ENCODE peak calls at places on chromosomes 5 and 9, in seven cellular contexts. C is mammary epithelial cell; U is IMR-90; Y is neuronal stem cell; R is effector memory CD4-positive, alpha-beta T cell; B is astrocyte; E is cardiac muscle cell. M is an unnamed sample. For H3K27me3, the result is how much of the 10 kb centered on the place peaks cover.

GRCh38 chr5:177312649-177313181 is 1.0 kb upstream of the MXD3 start:
- DNase-seq in E (no peak), C (no peak), Y (no peak), B (no peak), R (no peak), U (no peak), M (peak)

GRCh38 chr9:133106511-133107244 is 14.4 kb downstream of the RALGDS start:
- DNase-seq in Y (no peak), U (no peak), B (no peak), R (no peak), E (no peak), C (no peak), M (no peak)

GRCh38 chr9:94865599-94866456 is 139.3 kb downstream of the AOPEP start:
- DNase-seq in C (no peak), B (peak), U (peak), Y (peak), R (no peak), E (no peak), M (no peak)

GRCh38 chr5:422323-423232 is 20.4 kb upstream of the EXOC3 start:
- DNase-seq in C (no peak), E (no peak), R (no peak), B (no peak), U (no peak), Y (no peak), M (no peak)

GRCh38 chr9:75490326-75490725 is 400.1 kb upstream of the PCSK5 start:
- DNase-seq in E (no peak), Y (no peak), B (no peak), C (no peak), U (no peak), R (no peak), M (no peak)

GRCh38 chr5:179160584-179160983 is 100.4 kb downstream of the ZNF354C start:
- DNase-seq in E (no peak), U (peak), C (no peak), Y (no peak), R (no peak), B (no peak), M (no peak)

GRCh38 chr9:112881366-112881765 is 9.3 kb downstream of the SLC46A2 start:
- DNase-seq in E (peak), Y (no peak), R (no peak), U (peak), B (peak), C (peak), M (no peak)

GRCh38 chr5:180818942-180819341 is 16.3 kb upstream of the MGAT1 start:
- DNase-seq in C (no peak), E (no peak), U (no peak), B (no peak), R (no peak), Y (no peak), M (no peak)

GRCh38 chr9:100038472-100038871 is 60.3 kb downstream of the ERP44 start:
- DNase-seq in C (no peak), U (no peak), R (no peak), E (no peak), B (no peak), Y (no peak), M (no peak)

GRCh38 chr9:75593920-75594319 is 296.6 kb upstream of the PCSK5 start:
- DNase-seq in B (no peak), U (no peak), R (no peak), C (no peak), Y (no peak), E (no peak), M (no peak)

GRCh38 chr9:87193925-87194380 is 246.6 kb upstream of the GAS1 start:
- DNase-seq in Y (no peak), E (peak), R (no peak), C (peak), U (peak), B (peak), M (no peak)

GRCh38 chr5:57576317-57576716 is 93.7 kb upstream of the ACTBL2 start:
- DNase-seq in B (no peak), E (no peak), U (no peak), C (peak), R (no peak), Y (no peak), M (no peak)

GRCh38 chr5:178524093-178524882 is 65.9 kb downstream of the COL23A1 start:
- DNase-seq in U (no peak), E (no peak), B (no peak), C (no peak), Y (no peak), R (no peak), M (no peak)

GRCh38 chr9:17004500-17004899 is 130.3 kb upstream of the CNTLN start:
- DNase-seq in E (peak), U (peak), B (peak), C (no peak), Y (no peak), R (no peak), M (no peak)

GRCh38 chr5:17238521-17239041 is 21.1 kb downstream of the BASP1 start:
- DNase-seq in U (peak), C (peak), R (no peak), B (peak), E (peak), Y (no peak), M (no peak)

GRCh38 chr5:58849995-58850667 is 267.3 kb downstream of the RAB3C start:
- DNase-seq in R (no peak), E (peak), C (peak), Y (peak), U (peak), B (peak), M (peak)

GRCh38 chr9:91905958-91906585 is 44.0 kb downstream of the ROR2 start:
- DNase-seq in C (no peak), R (peak), B (no peak), U (no peak), Y (no peak), E (no peak), M (no peak)

GRCh38 chr9:18036364-18036896 is 437.5 kb upstream of the ADAMTSL1 start:
- DNase-seq in B (no peak), R (no peak), Y (no peak), C (no peak), U (no peak), E (peak), M (no peak)

GRCh38 chr9:11366585-11367129 is 753.9 kb upstream of the PTPRD start:
- DNase-seq in Y (no peak), E (no peak), U (no peak), C (no peak), R (no peak), B (no peak), M (no peak)

GRCh38 chr5:169873642-169874041 is 106.7 kb downstream of the INSYN2B start:
- DNase-seq in C (no peak), E (peak), B (peak), R (no peak), Y (no peak), U (peak), M (no peak)

GRCh38 chr9:80664327-80665210 is 1024.8 kb downstream of the TLE1 start:
- DNase-seq in E (peak), Y (no peak), C (peak), R (no peak), U (peak), B (peak), M (no peak)

GRCh38 chr5:82045526-82046267 is 73.9 kb downstream of the ATG10 start:
- DNase-seq in R (no peak), B (peak), U (peak), E (peak), C (peak), Y (no peak), M (no peak)

GRCh38 chr5:93874080-93874479 is 132.7 kb upstream of the POU5F2 start:
- DNase-seq in U (peak), R (no peak), Y (no peak), E (peak), B (peak), C (peak), M (no peak)

GRCh38 chr5:85452322-85453025 is 1067.8 kb upstream of the EDIL3 start:
- DNase-seq in B (no peak), E (no peak), C (no peak), U (no peak), Y (no peak), R (no peak), M (no peak)

GRCh38 chr9:95268681-95269080 is 48.8 kb downstream of the FANCC start:
- DNase-seq in B (no peak), U (peak), Y (no peak), R (no peak), C (peak), E (peak), M (peak)

GRCh38 chr9:976805-977360 is 428 bp downstream of the DMRT3 start:
- DNase-seq in B (no peak), U (no peak), E (no peak), Y (no peak), R (no peak), C (peak), M (no peak)

GRCh38 chr9:86703346-86703745 is 244.0 kb downstream of the GAS1 start:
- DNase-seq in R (no peak), B (peak), Y (no peak), E (peak), C (no peak), U (peak), M (no peak)

GRCh38 chr5:68378204-68378830 is 162.8 kb downstream of the PIK3R1 start:
- DNase-seq in Y (no peak), R (no peak), C (no peak), E (no peak), U (no peak), B (no peak), M (no peak)

GRCh38 chr5:150358261-150359095 is 981 bp downstream of the TCOF1 start:
- DNase-seq in Y (no peak), C (peak), E (peak), U (peak), R (no peak), B (peak), M (peak)

GRCh38 chr5:72314571-72315172 is 5.4 kb downstream of the MRPS27 start:
- DNase-seq in U (peak), C (peak), E (peak), Y (no peak), B (peak), R (no peak), M (no peak)

DNA sequence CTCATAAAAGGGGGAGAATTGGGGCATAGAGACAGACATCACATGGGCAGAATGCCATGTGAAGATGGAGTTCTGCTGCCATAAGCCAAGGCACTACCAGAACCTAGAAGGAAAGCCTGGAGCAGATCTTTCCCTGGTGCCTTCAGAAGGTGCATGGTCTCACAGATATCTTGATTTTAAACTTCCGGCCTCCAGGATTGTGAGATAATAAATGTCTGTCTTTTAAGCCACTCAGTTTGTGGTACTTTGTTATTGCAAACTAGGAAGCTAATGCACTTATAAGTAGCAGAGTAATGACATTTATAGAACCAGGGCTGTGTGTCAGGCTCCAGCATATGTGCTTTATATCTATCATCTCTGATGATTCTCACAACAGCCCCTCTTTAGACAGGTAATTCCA is 130.4 kb downstream of the ASTN2 start:
- DNase-seq in C (no peak), B (no peak), R (no peak), E (no peak), U (no peak), Y (no peak), M (no peak)
- H3K4me3 ChIP-seq in C (no peak), B (no peak), R (no peak), E (no peak), U (no peak), Y (no peak), M (no peak)

GRCh38 chr9:34591911-34592866 is 2.7 kb upstream of the CNTFR start:
- DNase-seq in E (no peak), R (no peak), C (no peak), Y (no peak), B (no peak), U (no peak), M (no peak)
- H3K27me3 ChIP-seq in E (under half), R (half or more), C (under half), Y (half or more), B (half or more), U (half or more), M (under half)

GRCh38 chr5:67011422-67011821 is 185.2 kb downstream of the CD180 start:
- DNase-seq in E (no peak), Y (no peak), R (no peak), U (no peak), B (no peak), C (no peak), M (no peak)
- H3K4me3 ChIP-seq in E (no peak), Y (no peak), R (no peak), U (no peak), B (peak), C (peak), M (no peak)

GRCh38 chr9:136535070-136535469 is 10.8 kb downstream of the NOTCH1 start:
- DNase-seq in Y (no peak), U (no peak), R (no peak), B (no peak), C (no peak), E (no peak), M (no peak)
- H3K27me3 ChIP-seq in Y (under half), U (under half), R (under half), B (under half), C (under half), E (under half), M (under half)

DNA sequence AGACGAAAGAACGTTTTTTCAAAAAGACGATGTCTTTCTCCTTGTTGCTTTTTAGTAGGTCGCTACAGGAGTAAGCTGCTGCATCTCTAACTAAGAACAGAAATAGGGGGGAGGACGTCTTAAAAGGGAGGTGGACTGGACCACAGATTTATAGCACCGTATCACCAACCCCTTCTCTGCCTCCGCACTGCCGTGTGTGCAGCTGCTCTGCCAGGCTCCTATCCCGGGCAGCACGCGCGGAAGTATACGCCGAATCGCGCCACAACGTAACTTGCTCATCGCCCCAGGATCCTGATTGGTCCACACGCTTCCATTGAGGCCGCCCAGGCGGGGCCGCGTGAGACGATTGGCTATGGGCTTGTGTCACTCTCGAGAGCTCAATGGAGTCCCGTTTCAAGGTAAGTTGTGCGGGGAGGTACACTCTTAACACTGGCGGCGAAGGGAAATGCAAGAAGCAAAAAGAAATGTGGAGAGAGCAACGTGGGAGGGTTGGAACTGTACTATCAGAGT is at the start of gene ELAVL2:
- DNase-seq in Y (peak), R (peak), E (peak), U (peak), C (peak), B (peak), M (no peak)
- H3K4me3 ChIP-seq in Y (peak), R (peak), E (peak), U (peak), C (peak), B (peak), M (no peak)

GRCh38 chr5:4245511-4245910 is 649.9 kb downstream of the IRX1 start:
- DNase-seq in C (no peak), R (no peak), B (no peak), U (no peak), E (no peak), Y (no peak), M (no peak)
- H3K27me3 ChIP-seq in C (under half), R (under half), B (under half), U (under half), E (under half), Y (under half), M (under half)

DNA sequence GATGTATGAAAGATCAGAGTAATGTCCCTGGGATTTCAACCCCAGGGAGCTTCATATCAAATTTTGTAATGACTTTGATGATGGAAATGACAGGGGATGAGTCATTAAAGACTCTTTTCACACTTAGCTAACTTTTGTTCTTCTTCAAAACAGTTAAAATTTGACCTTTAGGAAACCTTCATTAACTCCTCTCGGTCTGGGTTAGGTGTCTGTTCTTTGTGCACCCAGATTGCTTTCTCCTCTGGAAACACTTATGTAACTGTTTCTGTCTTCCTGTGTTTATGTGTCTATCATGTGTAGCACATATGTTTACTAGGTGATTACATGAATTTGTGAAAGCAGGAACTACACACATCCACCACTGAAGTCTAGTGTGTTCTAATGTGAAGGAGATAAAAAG is 1.6 kb downstream of the SRFBP1 start:
- DNase-seq in Y (no peak), E (no peak), R (no peak), C (no peak), U (no peak), B (no peak), M (no peak)
- H3K4me3 ChIP-seq in Y (no peak), E (no peak), R (no peak), C (peak), U (no peak), B (peak), M (peak)